ENCODE peak calls at places on chromosomes 1 and 21, in six cellular contexts. One of them, this sample, is unnamed.

GRCh38 chr1:209772116-209772515 is 12.2 kb downstream of the C1orf74 start:
- DNase-seq in GM06990: no peak
- DNase-seq in chondrocyte: no peak
- DNase-seq in CD4-positive, alpha-beta T cell: no peak
- DNase-seq in fibroblast of pulmonary artery: no peak
- DNase-seq in hepatocyte: no peak
- DNase-seq in this sample: no peak

GRCh38 chr1:247845011-247845692 is 3.5 kb upstream of the OR11L1 start:
- DNase-seq in GM06990: no peak
- DNase-seq in chondrocyte: no peak
- DNase-seq in CD4-positive, alpha-beta T cell: no peak
- DNase-seq in fibroblast of pulmonary artery: no peak
- DNase-seq in hepatocyte: no peak
- DNase-seq in this sample: no peak

GRCh38 chr1:147837845-147838363 is 64.7 kb upstream of the GJA8 start:
- DNase-seq in GM06990: no peak
- DNase-seq in chondrocyte: no peak
- DNase-seq in CD4-positive, alpha-beta T cell: no peak
- DNase-seq in fibroblast of pulmonary artery: no peak
- DNase-seq in hepatocyte: no peak
- DNase-seq in this sample: no peak

GRCh38 chr21:46128106-46128982 is 27.0 kb downstream of the FTCD start:
- DNase-seq in GM06990: no peak
- DNase-seq in chondrocyte: peak; percentile 86
- DNase-seq in CD4-positive, alpha-beta T cell: no peak
- DNase-seq in fibroblast of pulmonary artery: no peak
- DNase-seq in hepatocyte: no peak
- DNase-seq in this sample: no peak

GRCh38 chr1:41160498-41161110 is 81.5 kb downstream of the SCMH1 start:
- DNase-seq in GM06990: no peak
- DNase-seq in chondrocyte: no peak
- DNase-seq in CD4-positive, alpha-beta T cell: no peak
- DNase-seq in fibroblast of pulmonary artery: no peak
- DNase-seq in hepatocyte: no peak
- DNase-seq in this sample: no peak

GRCh38 chr1:40435471-40435870 is 14.8 kb upstream of the ZFP69B start:
- DNase-seq in GM06990: no peak
- DNase-seq in chondrocyte: no peak
- DNase-seq in CD4-positive, alpha-beta T cell: no peak
- DNase-seq in fibroblast of pulmonary artery: peak; percentile 46
- DNase-seq in hepatocyte: no peak
- DNase-seq in this sample: no peak

GRCh38 chr1:243946946-243947345 is 96.9 kb upstream of the AKT3 start:
- DNase-seq in GM06990: no peak
- DNase-seq in chondrocyte: no peak
- DNase-seq in CD4-positive, alpha-beta T cell: peak; percentile 19
- DNase-seq in fibroblast of pulmonary artery: peak; percentile 24
- DNase-seq in hepatocyte: no peak
- DNase-seq in this sample: no peak

GRCh38 chr1:150493175-150493574 is 6.0 kb downstream of the TARS2 start:
- DNase-seq in GM06990: no peak
- DNase-seq in chondrocyte: no peak
- DNase-seq in CD4-positive, alpha-beta T cell: no peak
- DNase-seq in fibroblast of pulmonary artery: no peak
- DNase-seq in hepatocyte: no peak
- DNase-seq in this sample: no peak

GRCh38 chr1:160884579-160884978 is 401 bp downstream of the ITLN1 start:
- DNase-seq in GM06990: no peak
- DNase-seq in chondrocyte: no peak
- DNase-seq in CD4-positive, alpha-beta T cell: no peak
- DNase-seq in fibroblast of pulmonary artery: no peak
- DNase-seq in hepatocyte: no peak
- DNase-seq in this sample: no peak

GRCh38 chr1:202958544-202959275 is 598 bp upstream of the ADIPOR1 start:
- DNase-seq in GM06990: no peak
- DNase-seq in chondrocyte: no peak
- DNase-seq in CD4-positive, alpha-beta T cell: no peak
- DNase-seq in fibroblast of pulmonary artery: no peak
- DNase-seq in hepatocyte: no peak
- DNase-seq in this sample: no peak

GRCh38 chr1:178161516-178161915 is 67.6 kb downstream of the RASAL2 start:
- DNase-seq in GM06990: no peak
- DNase-seq in chondrocyte: no peak
- DNase-seq in CD4-positive, alpha-beta T cell: no peak
- DNase-seq in fibroblast of pulmonary artery: peak; percentile 54
- DNase-seq in hepatocyte: no peak
- DNase-seq in this sample: no peak

GRCh38 chr21:42028754-42029385 is 18.7 kb upstream of the ZBTB21 start:
- DNase-seq in GM06990: no peak
- DNase-seq in chondrocyte: no peak
- DNase-seq in CD4-positive, alpha-beta T cell: no peak
- DNase-seq in fibroblast of pulmonary artery: no peak
- DNase-seq in hepatocyte: no peak
- DNase-seq in this sample: no peak

GRCh38 chr1:94843846-94844245 is 23.7 kb downstream of the SLC44A3 start:
- DNase-seq in GM06990: no peak
- DNase-seq in chondrocyte: no peak
- DNase-seq in CD4-positive, alpha-beta T cell: no peak
- DNase-seq in fibroblast of pulmonary artery: no peak
- DNase-seq in hepatocyte: no peak
- DNase-seq in this sample: no peak

GRCh38 chr1:28091043-28091781 is 2.8 kb upstream of the EYA3 start:
- DNase-seq in GM06990: no peak
- DNase-seq in chondrocyte: no peak
- DNase-seq in CD4-positive, alpha-beta T cell: peak; percentile 75
- DNase-seq in fibroblast of pulmonary artery: peak; percentile 76
- DNase-seq in hepatocyte: peak; percentile 81
- DNase-seq in this sample: peak; percentile 74

GRCh38 chr1:60971330-60971729 is 111.0 kb upstream of the NFIA start:
- DNase-seq in GM06990: no peak
- DNase-seq in chondrocyte: no peak
- DNase-seq in CD4-positive, alpha-beta T cell: no peak
- DNase-seq in fibroblast of pulmonary artery: no peak
- DNase-seq in hepatocyte: no peak
- DNase-seq in this sample: no peak

GRCh38 chr1:116751149-116751548 is 3.1 kb upstream of the CD2 start:
- DNase-seq in GM06990: no peak
- DNase-seq in chondrocyte: no peak
- DNase-seq in CD4-positive, alpha-beta T cell: no peak
- DNase-seq in fibroblast of pulmonary artery: no peak
- DNase-seq in hepatocyte: no peak
- DNase-seq in this sample: no peak

GRCh38 chr1:184757891-184758290 is 3.2 kb upstream of the EDEM3 start:
- DNase-seq in GM06990: no peak
- DNase-seq in chondrocyte: no peak
- DNase-seq in CD4-positive, alpha-beta T cell: no peak
- DNase-seq in fibroblast of pulmonary artery: no peak
- DNase-seq in hepatocyte: no peak
- DNase-seq in this sample: no peak

GRCh38 chr1:203506821-203507220 is 12.9 kb downstream of the OPTC start:
- DNase-seq in GM06990: no peak
- DNase-seq in chondrocyte: peak; percentile 14
- DNase-seq in CD4-positive, alpha-beta T cell: no peak
- DNase-seq in fibroblast of pulmonary artery: no peak
- DNase-seq in hepatocyte: no peak
- DNase-seq in this sample: no peak

GRCh38 chr1:82778612-82779011 is 977.9 kb downstream of the ADGRL2 start:
- DNase-seq in GM06990: no peak
- DNase-seq in chondrocyte: no peak
- DNase-seq in CD4-positive, alpha-beta T cell: no peak
- DNase-seq in fibroblast of pulmonary artery: peak; percentile 8
- DNase-seq in hepatocyte: peak; percentile 22
- DNase-seq in this sample: no peak

GRCh38 chr1:230747886-230748800 is 955 bp downstream of the CAPN9 start:
- DNase-seq in GM06990: no peak
- DNase-seq in chondrocyte: no peak
- DNase-seq in CD4-positive, alpha-beta T cell: no peak
- DNase-seq in fibroblast of pulmonary artery: no peak
- DNase-seq in hepatocyte: no peak
- DNase-seq in this sample: no peak

GRCh38 chr1:197391303-197392226 is 123.5 kb downstream of the CRB1 start:
- DNase-seq in GM06990: no peak
- DNase-seq in chondrocyte: no peak
- DNase-seq in CD4-positive, alpha-beta T cell: no peak
- DNase-seq in fibroblast of pulmonary artery: peak; percentile 13
- DNase-seq in hepatocyte: no peak
- DNase-seq in this sample: no peak

GRCh38 chr21:46004168-46004861 is 22.7 kb downstream of the COL6A1 start:
- DNase-seq in GM06990: no peak
- DNase-seq in chondrocyte: peak; percentile 84
- DNase-seq in CD4-positive, alpha-beta T cell: no peak
- DNase-seq in fibroblast of pulmonary artery: no peak
- DNase-seq in hepatocyte: no peak
- DNase-seq in this sample: no peak

GRCh38 chr1:14565076-14565475 is 33.4 kb upstream of the KAZN start:
- DNase-seq in GM06990: no peak
- DNase-seq in chondrocyte: no peak
- DNase-seq in CD4-positive, alpha-beta T cell: no peak
- DNase-seq in fibroblast of pulmonary artery: no peak
- DNase-seq in hepatocyte: no peak
- DNase-seq in this sample: no peak

GRCh38 chr1:1088036-1088800 is 14.1 kb upstream of the RNF223 start:
- DNase-seq in GM06990: no peak
- DNase-seq in chondrocyte: peak; percentile 88
- DNase-seq in CD4-positive, alpha-beta T cell: no peak
- DNase-seq in fibroblast of pulmonary artery: no peak
- DNase-seq in hepatocyte: no peak
- DNase-seq in this sample: peak; percentile 61

GRCh38 chr21:31264574-31264973 is 79.5 kb downstream of the TIAM1 start:
- DNase-seq in GM06990: no peak
- DNase-seq in chondrocyte: no peak
- DNase-seq in CD4-positive, alpha-beta T cell: no peak
- DNase-seq in fibroblast of pulmonary artery: no peak
- DNase-seq in hepatocyte: no peak
- DNase-seq in this sample: no peak

GRCh38 chr1:221141606-221142285 is 262.5 kb downstream of the HLX start:
- DNase-seq in GM06990: no peak
- DNase-seq in chondrocyte: no peak
- DNase-seq in CD4-positive, alpha-beta T cell: no peak
- DNase-seq in fibroblast of pulmonary artery: no peak
- DNase-seq in hepatocyte: no peak
- DNase-seq in this sample: no peak

GRCh38 chr1:176744142-176744541 is 281.2 kb downstream of the PAPPA2 start:
- DNase-seq in GM06990: no peak
- DNase-seq in chondrocyte: no peak
- DNase-seq in CD4-positive, alpha-beta T cell: no peak
- DNase-seq in fibroblast of pulmonary artery: no peak
- DNase-seq in hepatocyte: no peak
- DNase-seq in this sample: no peak
- TF ChIP-seq CTCF in GM06990: no peak
- TF ChIP-seq CTCF in chondrocyte: no peak
- TF ChIP-seq CTCF in CD4-positive, alpha-beta T cell: no peak
- TF ChIP-seq CTCF in fibroblast of pulmonary artery: no peak
- TF ChIP-seq CTCF in hepatocyte: no peak
- TF ChIP-seq CTCF in this sample: no peak

GRCh38 chr1:3827813-3828307 is 29.2 kb downstream of the CEP104 start:
- DNase-seq in GM06990: no peak
- DNase-seq in chondrocyte: peak; percentile 82
- DNase-seq in CD4-positive, alpha-beta T cell: no peak
- DNase-seq in fibroblast of pulmonary artery: no peak
- DNase-seq in hepatocyte: no peak
- DNase-seq in this sample: no peak
- TF ChIP-seq CTCF in GM06990: no peak
- TF ChIP-seq CTCF in chondrocyte: no peak
- TF ChIP-seq CTCF in CD4-positive, alpha-beta T cell: no peak
- TF ChIP-seq CTCF in fibroblast of pulmonary artery: no peak
- TF ChIP-seq CTCF in hepatocyte: no peak
- TF ChIP-seq CTCF in this sample: no peak

GRCh38 chr1:30423570-30423969 is 299.8 kb downstream of the MATN1 start:
- DNase-seq in GM06990: no peak
- DNase-seq in chondrocyte: no peak
- DNase-seq in CD4-positive, alpha-beta T cell: no peak
- DNase-seq in fibroblast of pulmonary artery: no peak
- DNase-seq in hepatocyte: no peak
- DNase-seq in this sample: no peak

GRCh38 chr1:30422251-30422650 is 301.1 kb downstream of the MATN1 start:
- DNase-seq in GM06990: no peak
- DNase-seq in chondrocyte: no peak
- DNase-seq in CD4-positive, alpha-beta T cell: no peak
- DNase-seq in fibroblast of pulmonary artery: no peak
- DNase-seq in hepatocyte: no peak
- DNase-seq in this sample: no peak

GRCh38 chr1:30425046-30425445 is 298.3 kb downstream of the MATN1 start:
- DNase-seq in GM06990: no peak
- DNase-seq in chondrocyte: no peak
- DNase-seq in CD4-positive, alpha-beta T cell: no peak
- DNase-seq in fibroblast of pulmonary artery: no peak
- DNase-seq in hepatocyte: no peak
- DNase-seq in this sample: no peak

GRCh38 chr1:30427545-30427944 is 295.8 kb downstream of the MATN1 start:
- DNase-seq in GM06990: no peak
- DNase-seq in chondrocyte: no peak
- DNase-seq in CD4-positive, alpha-beta T cell: no peak
- DNase-seq in fibroblast of pulmonary artery: no peak
- DNase-seq in hepatocyte: no peak
- DNase-seq in this sample: no peak
- TF ChIP-seq CTCF in GM06990: no peak
- TF ChIP-seq CTCF in chondrocyte: no peak
- TF ChIP-seq CTCF in CD4-positive, alpha-beta T cell: no peak
- TF ChIP-seq CTCF in fibroblast of pulmonary artery: no peak
- TF ChIP-seq CTCF in hepatocyte: no peak
- TF ChIP-seq CTCF in this sample: no peak

GRCh38 chr1:16882995-16883394 is 12.8 kb upstream of the RNU1-2 start:
- DNase-seq in GM06990: no peak
- DNase-seq in chondrocyte: no peak
- DNase-seq in CD4-positive, alpha-beta T cell: no peak
- DNase-seq in fibroblast of pulmonary artery: no peak
- DNase-seq in hepatocyte: no peak
- DNase-seq in this sample: no peak

GRCh38 chr1:16886860-16887605 is 8.7 kb upstream of the RNU1-2 start:
- DNase-seq in GM06990: no peak
- DNase-seq in chondrocyte: no peak
- DNase-seq in CD4-positive, alpha-beta T cell: no peak
- DNase-seq in fibroblast of pulmonary artery: no peak
- DNase-seq in hepatocyte: no peak
- DNase-seq in this sample: no peak

GRCh38 chr1:16888806-16889178 is 7.0 kb upstream of the RNU1-2 start:
- DNase-seq in GM06990: no peak
- DNase-seq in chondrocyte: no peak
- DNase-seq in CD4-positive, alpha-beta T cell: no peak
- DNase-seq in fibroblast of pulmonary artery: no peak
- DNase-seq in hepatocyte: no peak
- DNase-seq in this sample: no peak
- TF ChIP-seq CTCF in GM06990: no peak
- TF ChIP-seq CTCF in chondrocyte: no peak
- TF ChIP-seq CTCF in CD4-positive, alpha-beta T cell: peak; percentile 12
- TF ChIP-seq CTCF in fibroblast of pulmonary artery: no peak
- TF ChIP-seq CTCF in hepatocyte: no peak
- TF ChIP-seq CTCF in this sample: no peak

This sample was measured in pancreas.